ENCODE peak calls at places on chromosomes 4 and X, in ten cellular contexts. J, O, C, B, Q, G, Y, H, M and W are unnamed samples.

GRCh38 chr4:6046526-6047129 is 28.4 kb upstream of the C4orf50 start:
- DNase-seq in J (no peak), O (no peak), C (no peak), B (no peak), Q (no peak), G (no peak), Y (no peak), H (no peak), M (no peak), W (no peak)

GRCh38 chrX:137549073-137549472 is 16.9 kb upstream of the ZIC3 start:
- DNase-seq in J (no peak), O (no peak), C (no peak), B (no peak), Q (peak; percentile 47), G (no peak), Y (no peak), H (no peak), M (no peak), W (no peak)

GRCh38 chr4:59818656-59819055 is 1381.5 kb upstream of the ADGRL3 start:
- DNase-seq in J (no peak), O (no peak), C (no peak), B (peak; percentile 15), Q (no peak), G (no peak), Y (no peak), H (no peak), M (no peak), W (no peak)

GRCh38 chrX:42519666-42520231 is 258.2 kb downstream of the PPP1R2C start:
- DNase-seq in J (no peak), O (no peak), C (no peak), B (no peak), Q (no peak), G (no peak), Y (no peak), H (peak; percentile 17), M (no peak), W (no peak)

GRCh38 chrX:50768801-50769200 is 45.2 kb downstream of the SHROOM4 start:
- DNase-seq in J (no peak), O (no peak), C (no peak), B (no peak), Q (no peak), G (no peak), Y (no peak), H (no peak), M (no peak), W (no peak)

GRCh38 chr4:169270810-169271691 is at the start of gene SH3RF1:
- DNase-seq in J (peak; percentile 91), O (peak; percentile 58), C (peak; percentile 93), B (no peak), Q (peak; percentile 83), G (peak; percentile 92), Y (peak; percentile 95), H (peak; percentile 82), M (peak; percentile 83), W (peak; percentile 72)

GRCh38 chr4:77050962-77051361 is 24.8 kb downstream of the CCNI start:
- DNase-seq in J (no peak), O (no peak), C (no peak), B (no peak), Q (no peak), G (no peak), Y (no peak), H (no peak), M (no peak), W (no peak)

GRCh38 chr4:153464068-153464467 is 2.1 kb upstream of the TMEM131L start:
- DNase-seq in J (no peak), O (no peak), C (no peak), B (no peak), Q (no peak), G (no peak), Y (no peak), H (peak; percentile 38), M (no peak), W (no peak)

GRCh38 chr4:150600821-150601445 is 19.0 kb downstream of the MAB21L2 start:
- DNase-seq in J (no peak), O (no peak), C (no peak), B (no peak), Q (no peak), G (no peak), Y (no peak), H (no peak), M (no peak), W (no peak)

GRCh38 chrX:150162141-150162540 is 201.0 kb upstream of the MAMLD1 start:
- DNase-seq in J (no peak), O (no peak), C (no peak), B (no peak), Q (no peak), G (no peak), Y (no peak), H (no peak), M (no peak), W (no peak)

GRCh38 chrX:153769158-153769864 is 5.3 kb downstream of the PLXNB3 start:
- DNase-seq in J (no peak), O (no peak), C (no peak), B (no peak), Q (no peak), G (no peak), Y (peak; percentile 65), H (no peak), M (peak; percentile 41), W (no peak)
- TF ChIP-seq CTCF in J (no peak), O (no peak), C (no peak), B (no peak), Q (no peak), G (no peak), Y (no peak), H (no peak), M (no peak), W (no peak)

DNA sequence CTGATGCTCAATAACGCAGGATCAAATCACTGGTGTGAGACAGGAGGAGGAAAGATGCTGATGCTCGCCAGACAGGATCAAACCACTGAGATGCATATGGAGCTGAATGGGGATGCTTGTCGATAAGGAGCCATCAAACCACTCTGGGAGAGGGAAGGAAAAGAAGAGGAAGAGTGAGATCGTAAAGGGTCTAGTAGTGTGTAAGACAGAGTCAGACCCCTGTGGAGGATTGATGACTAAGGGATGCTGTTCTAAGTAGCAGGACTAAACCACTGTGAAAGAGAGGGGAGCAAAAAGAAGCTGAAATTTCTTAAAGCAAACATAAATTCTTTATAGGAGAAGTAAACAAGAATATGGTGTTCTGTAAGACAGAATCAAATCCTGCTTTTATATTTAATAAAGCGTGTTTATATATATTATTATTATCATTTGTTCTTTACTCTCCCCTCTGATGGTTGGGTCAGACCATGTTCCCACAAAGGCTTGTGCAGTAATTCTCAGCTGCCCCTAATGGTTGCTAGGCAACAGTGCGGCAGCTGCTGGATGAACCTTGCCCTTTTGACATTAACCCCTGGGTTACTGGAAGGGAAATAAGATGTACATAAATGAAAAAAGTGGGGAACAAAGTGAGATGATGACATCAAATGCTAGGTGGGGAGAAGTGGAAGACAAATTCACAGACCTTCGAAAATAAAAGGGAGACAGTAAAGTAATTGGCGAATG is 432.4 kb upstream of the FGF16 start:
- DNase-seq in J (no peak), O (no peak), C (no peak), B (no peak), Q (peak; percentile 43), G (no peak), Y (no peak), H (no peak), M (no peak), W (peak; percentile 49)
- H3K4me3 ChIP-seq in J (no peak overlapping the region), O (no peak overlapping the region), C (no peak overlapping the region), B (no peak overlapping the region), Q (no peak overlapping the region), G (no peak overlapping the region), Y (no peak overlapping the region), H (no peak overlapping the region), M (no peak overlapping the region), W (peak overlapping the region; percentile 32)

GRCh38 chrX:72238721-72239475 is at the start of gene ERCC6L:
- DNase-seq in J (peak; percentile 85), O (peak; percentile 55), C (peak; percentile 88), B (peak; percentile 51), Q (peak; percentile 84), G (peak; percentile 85), Y (peak; percentile 92), H (peak; percentile 80), M (peak; percentile 84), W (peak; percentile 89)
- H3K27ac ChIP-seq in J (no peak within 1 kb of the TSS), O (no peak within 1 kb of the TSS), C (no peak within 1 kb of the TSS), B (no peak within 1 kb of the TSS), Q (peak within 1 kb of the TSS; percentile 20), G (peak within 1 kb of the TSS; percentile 55), Y (peak within 1 kb of the TSS; percentile 68), H (peak within 1 kb of the TSS; percentile 11), M (peak within 1 kb of the TSS; percentile 53), W (no peak within 1 kb of the TSS)

GRCh38 chrX:71622347-71623104 is 4.2 kb upstream of the CXCR3 start:
- DNase-seq in J (peak; percentile 81), O (peak; percentile 18), C (peak; percentile 73), B (peak; percentile 68), Q (peak; percentile 53), G (peak; percentile 77), Y (peak; percentile 93), H (peak; percentile 57), M (no peak), W (peak; percentile 74)
- TF ChIP-seq CTCF in J (peak; percentile 29), O (peak; percentile 49), C (no peak), B (no peak), Q (peak; percentile 33), G (peak; percentile 46), Y (no peak), H (no peak), M (no peak), W (no peak)

DNA sequence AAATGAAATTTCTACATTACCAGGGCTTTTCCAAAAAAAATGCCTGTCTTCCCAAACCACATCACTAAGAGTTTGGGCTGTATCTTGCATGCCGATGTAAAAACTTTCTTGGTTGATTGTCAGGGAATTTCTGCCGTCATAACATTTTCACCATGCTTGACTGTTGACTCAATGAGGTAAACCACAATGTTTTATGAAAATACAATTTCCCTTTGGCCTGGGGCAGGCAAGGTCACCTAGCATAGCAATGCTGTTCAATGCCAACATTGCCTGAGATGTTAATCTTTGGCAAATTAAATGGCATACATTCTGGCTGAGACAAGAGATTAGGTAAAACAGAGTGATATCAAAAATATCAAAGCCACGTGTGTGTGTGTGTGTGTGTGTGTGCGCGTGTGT is 137.1 kb upstream of the TBL1X start:
- DNase-seq in J (no peak), O (no peak), C (no peak), B (no peak), Q (no peak), G (no peak), Y (no peak), H (peak; percentile 90), M (no peak), W (no peak)
- H3K4me3 ChIP-seq in J (no peak overlapping the region), O (no peak overlapping the region), C (no peak overlapping the region), B (no peak overlapping the region), Q (no peak overlapping the region), G (no peak overlapping the region), Y (no peak overlapping the region), H (no peak overlapping the region), M (no peak overlapping the region), W (no peak overlapping the region)

DNA sequence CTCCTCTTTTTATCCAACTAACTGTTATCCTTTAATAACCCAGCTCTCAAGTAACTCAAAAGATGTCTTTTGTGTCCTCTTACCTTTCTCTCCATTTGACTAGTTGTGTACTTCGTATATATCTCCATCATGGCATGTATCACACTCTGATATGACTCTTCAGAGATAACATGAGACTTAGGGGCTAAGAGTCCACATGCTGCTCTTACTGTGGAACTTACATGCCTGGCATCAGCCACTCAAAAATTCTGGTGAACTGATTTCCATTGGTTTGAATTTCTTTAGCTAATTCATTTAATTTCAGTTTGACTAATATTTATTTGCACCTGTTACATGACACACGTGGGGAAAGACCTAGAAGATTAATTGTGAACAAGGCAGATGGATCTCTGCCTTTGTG is 317.3 kb downstream of the HS3ST1 start:
- DNase-seq in J (no peak), O (no peak), C (no peak), B (no peak), Q (no peak), G (no peak), Y (no peak), H (no peak), M (no peak), W (no peak)
- H3K27ac ChIP-seq in J (no peak overlapping the region), O (no peak overlapping the region), C (no peak overlapping the region), B (no peak overlapping the region), Q (no peak overlapping the region), G (no peak overlapping the region), Y (no peak overlapping the region), H (no peak overlapping the region), M (no peak overlapping the region), W (no peak overlapping the region)